ENCODE peak calls at places on chromosomes 6 and 20, in ten cellular contexts. I, V, A, J, D, H, E, X, O and T are unnamed samples.

GRCh38 chr20:53750827-53751393 is 157.3 kb upstream of the ZNF217 start:
- DNase-seq in I (peak; percentile 77), V (peak; percentile 26), A (no peak), J (no peak), D (peak; percentile 75), H (peak; percentile 29), E (peak; percentile 14), X (no peak), O (peak; percentile 86), T (peak; percentile 71)

GRCh38 chr20:45346851-45347250 is 1.4 kb downstream of the SDC4 start:
- DNase-seq in I (no peak), V (no peak), A (no peak), J (no peak), D (no peak), H (no peak), E (no peak), X (no peak), O (no peak), T (peak; percentile 75)

GRCh38 chr20:14207591-14207990 is 129.8 kb downstream of the FLRT3 start:
- DNase-seq in I (no peak), V (no peak), A (no peak), J (no peak), D (no peak), H (no peak), E (no peak), X (no peak), O (no peak), T (peak; percentile 56)

GRCh38 chr6:43934183-43934802 is 164.3 kb downstream of the VEGFA start:
- DNase-seq in I (no peak), V (no peak), A (no peak), J (no peak), D (no peak), H (no peak), E (no peak), X (no peak), O (no peak), T (no peak)

GRCh38 chr6:129345890-129346289 is 364.1 kb downstream of the ARHGAP18 start:
- DNase-seq in I (peak; percentile 33), V (no peak), A (no peak), J (no peak), D (no peak), H (peak; percentile 73), E (no peak), X (no peak), O (peak; percentile 85), T (no peak)

GRCh38 chr6:117733341-117733740 is 58.1 kb downstream of the NUS1 start:
- DNase-seq in I (no peak), V (no peak), A (no peak), J (no peak), D (no peak), H (no peak), E (no peak), X (no peak), O (no peak), T (no peak)

GRCh38 chr6:158121335-158121734 is 46.7 kb downstream of the SERAC1 start:
- DNase-seq in I (no peak), V (no peak), A (no peak), J (no peak), D (no peak), H (no peak), E (no peak), X (no peak), O (no peak), T (peak; percentile 13)

GRCh38 chr20:34410331-34410730 is 47.3 kb downstream of the ITCH start:
- DNase-seq in I (no peak), V (no peak), A (no peak), J (no peak), D (no peak), H (no peak), E (no peak), X (no peak), O (no peak), T (no peak)

GRCh38 chr6:170177383-170178265 is 113.3 kb downstream of the DLL1 start:
- DNase-seq in I (no peak), V (no peak), A (peak; percentile 90), J (no peak), D (no peak), H (no peak), E (no peak), X (no peak), O (no peak), T (no peak)

GRCh38 chr20:34525709-34526416 is 9.6 kb downstream of the DYNLRB1 start:
- DNase-seq in I (peak; percentile 96), V (no peak), A (peak; percentile 95), J (no peak), D (peak; percentile 91), H (peak; percentile 99), E (no peak), X (peak; percentile 48), O (peak; percentile 98), T (peak; percentile 51)

GRCh38 chr20:64258071-64258823 is 2.7 kb downstream of the PCMTD2 start:
- DNase-seq in I (no peak), V (no peak), A (no peak), J (no peak), D (no peak), H (no peak), E (no peak), X (no peak), O (no peak), T (no peak)

GRCh38 chr6:74602206-74602605 is 603.6 kb downstream of the COL12A1 start:
- DNase-seq in I (no peak), V (no peak), A (no peak), J (no peak), D (no peak), H (peak; percentile 30), E (no peak), X (no peak), O (no peak), T (no peak)

GRCh38 chr6:74598473-74599393 is 607.1 kb downstream of the COL12A1 start:
- DNase-seq in I (no peak), V (no peak), A (no peak), J (no peak), D (no peak), H (peak; percentile 15), E (no peak), X (no peak), O (peak; percentile 58), T (no peak)

GRCh38 chr6:74597266-74597665 is 608.6 kb downstream of the COL12A1 start:
- DNase-seq in I (peak; percentile 58), V (no peak), A (no peak), J (no peak), D (no peak), H (peak; percentile 65), E (no peak), X (no peak), O (peak; percentile 63), T (no peak)

GRCh38 chr6:74597840-74598239 is 608.0 kb downstream of the COL12A1 start:
- DNase-seq in I (no peak), V (no peak), A (no peak), J (no peak), D (no peak), H (no peak), E (no peak), X (no peak), O (no peak), T (no peak)

DNA sequence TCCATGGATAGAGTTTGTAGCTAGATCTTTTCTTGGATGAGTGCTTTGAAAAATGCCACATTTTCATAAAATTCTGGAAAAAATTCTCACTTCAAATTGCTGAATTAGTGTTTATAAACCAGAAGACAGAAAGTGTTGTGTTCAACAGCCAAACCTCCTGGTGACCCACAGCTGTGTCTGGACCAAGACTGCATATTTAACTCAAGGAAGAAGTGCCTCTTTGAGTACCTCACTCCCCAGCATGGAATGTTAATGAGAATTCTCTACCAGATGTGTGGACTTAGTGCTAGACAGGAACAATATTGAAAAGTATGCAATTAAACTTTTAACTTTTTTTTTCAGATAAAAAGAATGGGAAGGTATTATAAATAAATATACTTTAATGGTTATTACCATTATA is 609.3 kb downstream of the COL12A1 start:
- DNase-seq in I (no peak), V (no peak), A (no peak), J (no peak), D (no peak), H (no peak), E (no peak), X (no peak), O (peak; percentile 56), T (no peak)
- H3K27ac ChIP-seq in I (no peak overlapping the region), V (no peak overlapping the region), A (no peak overlapping the region), J (no peak overlapping the region), D (no peak overlapping the region), H (no peak overlapping the region), E (no peak overlapping the region), X (no peak overlapping the region), O (no peak overlapping the region), T (no peak overlapping the region)

GRCh38 chr20:23161244-23161875 is 75.2 kb upstream of the CD93 start:
- DNase-seq in I (peak; percentile 40), V (no peak), A (peak; percentile 88), J (no peak), D (no peak), H (no peak), E (no peak), X (no peak), O (peak; percentile 21), T (no peak)

GRCh38 chr20:23159256-23159922 is 73.3 kb upstream of the CD93 start:
- DNase-seq in I (no peak), V (no peak), A (peak; percentile 89), J (no peak), D (no peak), H (no peak), E (no peak), X (no peak), O (no peak), T (no peak)

GRCh38 chr20:23159923-23160445 is 73.9 kb upstream of the CD93 start:
- DNase-seq in I (no peak), V (no peak), A (no peak), J (no peak), D (no peak), H (no peak), E (no peak), X (no peak), O (peak; percentile 36), T (no peak)

GRCh38 chr20:23161968-23162696 is 76.0 kb upstream of the CD93 start:
- DNase-seq in I (peak; percentile 98), V (no peak), A (peak; percentile 93), J (no peak), D (peak; percentile 79), H (peak; percentile 58), E (no peak), X (peak; percentile 84), O (peak; percentile 71), T (no peak)

GRCh38 chr20:23160536-23161243 is 74.6 kb upstream of the CD93 start:
- DNase-seq in I (peak; percentile 62), V (no peak), A (peak; percentile 64), J (no peak), D (no peak), H (no peak), E (no peak), X (no peak), O (peak; percentile 23), T (no peak)
- H3K27ac ChIP-seq in I (no peak overlapping the region), V (no peak overlapping the region), A (peak overlapping the region; percentile 57), J (no peak overlapping the region), D (no peak overlapping the region), H (peak overlapping the region; percentile 20), E (no peak overlapping the region), X (peak overlapping the region; percentile 64), O (peak overlapping the region; percentile 13), T (no peak overlapping the region)

GRCh38 chr6:659716-660581 is 3.0 kb upstream of the HUS1B start:
- DNase-seq in I (peak; percentile 12), V (no peak), A (no peak), J (no peak), D (no peak), H (no peak), E (peak; percentile 0), X (no peak), O (no peak), T (peak; percentile 92)
- H3K27ac ChIP-seq in I (no peak overlapping the region), V (no peak overlapping the region), A (no peak overlapping the region), J (no peak overlapping the region), D (no peak overlapping the region), H (no peak overlapping the region), E (no peak overlapping the region), X (no peak overlapping the region), O (no peak overlapping the region), T (peak overlapping the region; percentile 89)

GRCh38 chr6:105875974-105876640 is 210.0 kb upstream of the PRDM1 start:
- DNase-seq in I (no peak), V (no peak), A (peak; percentile 55), J (no peak), D (no peak), H (no peak), E (no peak), X (no peak), O (no peak), T (no peak)
- H3K27ac ChIP-seq in I (no peak overlapping the region), V (no peak overlapping the region), A (no peak overlapping the region), J (no peak overlapping the region), D (no peak overlapping the region), H (no peak overlapping the region), E (no peak overlapping the region), X (no peak overlapping the region), O (no peak overlapping the region), T (no peak overlapping the region)